ENCODE peak calls at places on chromosomes 6 and 20, in four cellular contexts. J is kidney, T is HCT116, I is neural progenitor cell. Q is an unnamed sample. For H3K36me3, the result is how much of the 10 kb centered on the place peaks cover.

GRCh38 chr6:53961679-53962370 is 149.4 kb upstream of the MLIP start:
- DNase-seq in I (peak), T (no peak), J (no peak), Q (peak)

GRCh38 chr6:10223841-10224240 is 191.0 kb downstream of the TFAP2A start:
- DNase-seq in J (no peak), T (no peak), I (no peak), Q (no peak)

GRCh38 chr20:48657426-48658197 is 170.2 kb downstream of the PREX1 start:
- DNase-seq in T (peak), J (no peak), I (peak), Q (peak)

GRCh38 chr6:1763411-1763810 is 153.7 kb downstream of the FOXC1 start:
- DNase-seq in J (no peak), I (no peak), T (no peak), Q (no peak)

GRCh38 chr6:33082702-33083101 is 6.9 kb downstream of the HLA-DPB1 start:
- DNase-seq in J (no peak), I (peak), T (peak), Q (peak)

GRCh38 chr20:1345030-1345755 is 16.3 kb upstream of the SDCBP2 start:
- DNase-seq in T (no peak), J (no peak), I (no peak), Q (no peak)

GRCh38 chr6:143821359-143821758 is 21.8 kb upstream of the LTV1 start:
- DNase-seq in I (no peak), J (no peak), T (no peak), Q (no peak)

GRCh38 chr6:73234732-73235131 is 9.4 kb upstream of the KHDC1L start:
- DNase-seq in I (no peak), T (no peak), J (no peak), Q (peak)

GRCh38 chr6:158853072-158853871 is 34.1 kb upstream of the EZR start:
- DNase-seq in T (peak), I (peak), J (peak), Q (peak)

GRCh38 chr20:61927826-61928541 is 137.7 kb downstream of the TAF4 start:
- DNase-seq in T (no peak), I (no peak), J (peak), Q (no peak)

GRCh38 chr6:107820571-107821261 is 3.4 kb downstream of the SCML4 start:
- DNase-seq in T (no peak), J (no peak), I (peak), Q (peak)

GRCh38 chr6:32742374-32742773 is 1.2 kb downstream of the HLA-DQA2 start:
- DNase-seq in I (no peak), T (no peak), J (no peak), Q (no peak)

GRCh38 chr6:106220485-106220884 is 105.1 kb downstream of the ATG5 start:
- DNase-seq in I (no peak), J (no peak), T (no peak), Q (no peak)

GRCh38 chr20:10414982-10415650 is 18.9 kb downstream of the MKKS start:
- DNase-seq in T (no peak), J (no peak), I (peak), Q (no peak)

GRCh38 chr6:106745396-106745795 is 116.0 kb downstream of the QRSL1 start:
- DNase-seq in T (no peak), I (no peak), J (no peak), Q (no peak)

GRCh38 chr6:13715444-13715883 is 3.8 kb upstream of the RANBP9 start:
- DNase-seq in I (no peak), J (no peak), T (no peak), Q (no peak)

GRCh38 chr20:32155017-32155965 is 45.8 kb downstream of the TM9SF4 start:
- DNase-seq in I (peak), T (no peak), J (peak), Q (peak)

GRCh38 chr20:52201395-52201794 is 9.8 kb upstream of the ZFP64 start:
- DNase-seq in J (no peak), T (no peak), I (no peak), Q (no peak)

GRCh38 chr20:50520222-50520877 is 10.2 kb downstream of the PTPN1 start:
- DNase-seq in J (no peak), I (no peak), T (no peak), Q (no peak)

GRCh38 chr6:89139509-89140346 is 6.1 kb upstream of the PM20D2 start:
- DNase-seq in J (no peak), T (no peak), I (no peak), Q (peak)

GRCh38 chr6:26225848-26226590 is 138.8 kb downstream of the HFE start:
- DNase-seq in J (no peak), I (no peak), T (no peak), Q (no peak)

GRCh38 chr6:149012040-149012545 is 265.3 kb downstream of the UST start:
- DNase-seq in I (no peak), T (peak), J (no peak), Q (peak)

GRCh38 chr20:53576586-53577318 is 16.9 kb downstream of the ZNF217 start:
- DNase-seq in T (no peak), J (no peak), I (no peak), Q (no peak)

GRCh38 chr20:53579581-53580375 is 13.9 kb downstream of the ZNF217 start:
- DNase-seq in I (no peak), J (no peak), T (no peak), Q (peak)

GRCh38 chr20:53580376-53581111 is 13.1 kb downstream of the ZNF217 start:
- DNase-seq in J (no peak), I (no peak), T (no peak), Q (no peak)

GRCh38 chr20:53579266-53579580 is 14.4 kb downstream of the ZNF217 start:
- DNase-seq in T (no peak), J (no peak), I (no peak), Q (no peak)

GRCh38 chr20:53578492-53579222 is 15.0 kb downstream of the ZNF217 start:
- DNase-seq in J (no peak), T (peak), I (peak), Q (peak)
- H3K9ac ChIP-seq in J (peak), T (no peak), I (no peak), Q (peak)

GRCh38 chr6:8059129-8059528 is 5.1 kb downstream of the BLOC1S5 start:
- DNase-seq in I (no peak), T (no peak), J (no peak), Q (peak)

GRCh38 chr6:8060346-8060745 is 3.8 kb downstream of the BLOC1S5 start:
- DNase-seq in I (no peak), T (no peak), J (no peak), Q (no peak)

GRCh38 chr6:8057263-8057662 is 6.9 kb downstream of the BLOC1S5 start:
- DNase-seq in J (no peak), T (no peak), I (no peak), Q (peak)

GRCh38 chr6:8054276-8054675 is 9.9 kb downstream of the BLOC1S5 start:
- DNase-seq in J (no peak), I (no peak), T (no peak), Q (peak)

DNA sequence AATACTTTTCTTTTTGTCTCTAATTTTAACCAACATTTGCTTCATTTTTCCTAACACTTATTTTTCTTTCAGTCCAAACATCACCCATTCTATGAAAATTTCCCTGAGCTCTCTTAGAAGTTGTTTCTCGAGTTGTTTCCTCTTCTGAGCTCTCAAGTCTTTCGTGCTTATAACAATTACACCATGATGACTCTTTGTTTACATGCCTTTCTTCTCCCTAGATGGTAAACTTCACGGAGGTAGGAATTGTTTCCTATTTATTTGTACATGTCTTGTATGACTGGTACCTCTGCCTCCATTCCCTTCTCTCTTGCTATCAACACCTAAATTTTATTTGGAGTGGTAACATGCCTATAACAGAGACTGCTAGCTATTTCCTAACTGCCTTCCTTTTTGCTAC is 6.4 kb downstream of the BLOC1S5 start:
- DNase-seq in J (no peak), I (no peak), T (no peak), Q (peak)
- H3K36me3 ChIP-seq in J (under half), I (under half), T (under half), Q (under half)

DNA sequence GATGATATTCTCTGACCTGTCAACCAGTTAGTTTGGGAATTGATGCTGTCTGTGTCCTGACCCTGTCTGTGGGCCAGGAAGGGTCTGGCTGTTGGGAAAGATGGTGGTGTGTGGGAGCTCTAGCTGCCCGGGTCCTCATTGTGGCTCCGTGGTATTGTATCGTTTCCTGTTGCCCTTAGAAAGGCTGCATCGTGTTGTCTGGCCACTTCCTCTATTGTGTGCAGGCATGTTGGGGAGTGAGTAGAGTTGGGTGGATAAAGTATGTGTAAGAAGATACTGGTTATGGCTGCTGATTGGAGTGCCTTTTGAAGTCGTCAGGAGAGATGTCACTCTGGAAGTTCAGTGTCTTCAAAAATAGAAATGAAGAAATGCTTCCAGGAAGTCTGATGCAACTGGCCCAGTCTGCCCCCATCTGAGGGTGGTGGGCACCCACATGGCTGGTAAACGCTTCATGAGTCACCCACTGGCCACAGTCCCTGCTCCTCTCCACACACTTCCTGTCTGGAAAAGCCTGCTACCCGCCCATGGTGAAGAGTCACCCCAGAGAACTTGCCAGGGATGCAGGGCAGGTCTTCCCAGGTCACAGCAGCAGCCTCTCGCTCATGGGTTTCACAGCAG is 27.9 kb downstream of the PPARD start:
- DNase-seq in T (peak), I (no peak), J (peak), Q (peak)
- H3K4me3 ChIP-seq in T (peak), I (no peak), J (no peak), Q (peak)

GRCh38 chr20:30811896-30812671 is 445.4 kb upstream of the DEFB115 start:
- DNase-seq in I (peak), T (no peak), J (peak), Q (peak)
- H3K9ac ChIP-seq in I (no peak), T (no peak), J (no peak), Q (no peak)

DNA sequence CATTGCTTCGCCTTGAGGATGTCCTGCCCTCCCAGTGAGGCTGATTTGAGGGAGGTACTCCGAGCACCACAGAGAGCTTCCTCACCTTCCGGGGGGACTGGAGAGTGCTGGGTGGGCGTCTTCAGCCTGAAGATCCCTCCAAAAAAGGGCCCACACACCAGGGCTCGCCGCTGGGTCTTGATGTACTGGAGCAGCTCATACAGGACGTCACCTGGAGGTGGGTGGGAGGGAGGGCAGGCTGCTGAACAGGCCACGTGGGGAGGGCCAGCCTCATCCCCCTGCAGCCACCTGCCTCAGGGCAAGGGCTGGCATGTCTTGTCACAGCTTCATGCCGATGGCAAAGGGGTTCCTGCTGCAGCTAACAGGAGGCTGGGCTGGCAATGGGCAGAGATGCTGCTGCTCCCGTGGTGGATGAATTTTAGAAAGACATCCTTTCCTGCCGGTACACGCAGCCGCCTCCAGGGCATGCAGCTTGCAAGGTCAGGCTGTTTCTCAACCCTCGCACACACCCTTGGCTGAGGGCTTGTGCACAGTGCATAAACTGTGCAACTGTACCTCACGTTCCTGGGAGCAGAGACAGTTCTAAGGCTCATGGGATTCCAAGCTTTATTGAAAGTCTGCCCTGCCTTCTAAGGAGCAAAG is 14.0 kb downstream of the ETV7 start:
- DNase-seq in J (no peak), I (no peak), T (no peak), Q (peak)
- H3K36me3 ChIP-seq in J (under half), I (under half), T (under half), Q (under half)

GRCh38 chr6:22145823-22146379 is 150.9 kb downstream of the PRL start:
- DNase-seq in I (no peak), J (peak), T (no peak), Q (peak)

GRCh38 chr6:22145294-22145693 is 151.5 kb downstream of the PRL start:
- DNase-seq in T (no peak), I (no peak), J (no peak), Q (no peak)

GRCh38 chr6:22147469-22147815 is 149.4 kb downstream of the PRL start:
- DNase-seq in T (no peak), I (no peak), J (no peak), Q (peak)

GRCh38 chr6:22147983-22148797 is 148.6 kb downstream of the PRL start:
- DNase-seq in J (peak), I (peak), T (no peak), Q (peak)

GRCh38 chr6:22146581-22147468 is 150.0 kb downstream of the PRL start:
- DNase-seq in I (no peak), J (peak), T (no peak), Q (no peak)
- H3K4me3 ChIP-seq in I (no peak), J (peak), T (no peak), Q (peak)

GRCh38 chr20:25076201-25076600 is 5.7 kb downstream of the VSX1 start:
- DNase-seq in I (no peak), J (no peak), T (peak), Q (no peak)

GRCh38 chr20:25078662-25079061 is 3.3 kb downstream of the VSX1 start:
- DNase-seq in T (no peak), I (no peak), J (no peak), Q (no peak)

GRCh38 chr20:25076731-25077609 is 5.0 kb downstream of the VSX1 start:
- DNase-seq in T (peak), J (no peak), I (peak), Q (peak)

GRCh38 chr20:25079171-25079570 is 2.8 kb downstream of the VSX1 start:
- DNase-seq in J (no peak), T (no peak), I (no peak), Q (no peak)

DNA sequence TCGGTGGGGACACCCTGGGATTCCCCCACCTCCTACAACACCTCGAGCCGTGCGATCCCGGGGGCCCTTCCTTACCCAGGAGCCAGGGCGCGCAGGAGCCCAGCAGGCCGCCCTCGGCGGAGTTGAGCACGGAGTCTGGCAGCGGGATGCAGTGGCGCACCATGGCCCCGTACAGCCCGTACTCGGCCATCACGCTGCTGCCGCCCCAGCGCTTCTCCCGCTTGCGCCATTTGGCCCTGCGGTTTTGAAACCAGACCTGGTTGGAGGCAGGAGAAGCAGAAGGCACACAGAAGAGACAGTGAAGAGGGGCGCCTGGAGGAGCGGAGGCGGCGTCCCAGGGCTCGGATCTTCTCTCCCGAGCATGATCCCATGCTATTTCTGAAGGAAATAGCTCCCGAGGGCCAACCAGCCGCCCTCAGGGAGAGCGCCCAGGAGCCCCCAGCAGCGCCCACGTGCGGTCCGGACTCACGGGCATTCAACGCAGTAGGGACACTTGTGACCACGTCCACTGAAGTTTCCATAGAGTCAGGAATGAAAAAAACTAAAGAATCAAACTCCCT is 4.3 kb downstream of the VSX1 start:
- DNase-seq in T (no peak), I (peak), J (no peak), Q (peak)
- H3K9ac ChIP-seq in T (no peak), I (no peak), J (no peak), Q (no peak)

GRCh38 chr6:43193929-43194328 is 11.9 kb downstream of the CUL9 start:
- DNase-seq in I (no peak), T (no peak), J (no peak), Q (no peak)
- H3K36me3 ChIP-seq in I (under half), T (under half), J (under half), Q (under half)